ENCODE peak calls at places on chromosomes 3 and 15, in six cellular contexts. S, M, U, C, A and B are unnamed samples.

GRCh38 chr15:38190501-38190900 is 62.1 kb upstream of the SPRED1 start:
- DNase-seq in S (no peak), M (no peak), U (no peak), C (no peak), A (no peak), B (no peak)

GRCh38 chr3:65425880-65426279 is 612.8 kb downstream of the MAGI1 start:
- DNase-seq in S (peak), M (no peak), U (peak), C (no peak), A (peak), B (no peak)

GRCh38 chr3:159764211-159765024 is 224.2 kb upstream of the IL12A start:
- DNase-seq in S (peak), M (peak), U (peak), C (peak), A (peak), B (no peak)

GRCh38 chr3:144774897-144775296 is 803.3 kb downstream of the DIPK2A start:
- DNase-seq in S (no peak), M (no peak), U (no peak), C (no peak), A (no peak), B (no peak)

GRCh38 chr15:101355678-101356464 is 60.8 kb upstream of the SNRPA1 start:
- DNase-seq in S (no peak), M (no peak), U (no peak), C (peak), A (no peak), B (no peak)

GRCh38 chr3:128679338-128679737 is 28.7 kb upstream of the RPN1 start:
- DNase-seq in S (no peak), M (no peak), U (no peak), C (no peak), A (no peak), B (no peak)

GRCh38 chr3:138974467-138974866 is 27.4 kb downstream of the FOXL2NB start:
- DNase-seq in S (no peak), M (no peak), U (peak), C (no peak), A (no peak), B (no peak)

GRCh38 chr15:33341943-33342342 is 31.2 kb downstream of the RYR3 start:
- DNase-seq in S (no peak), M (no peak), U (no peak), C (no peak), A (no peak), B (no peak)

GRCh38 chr3:57052662-57053061 is 7.8 kb upstream of the SPATA12 start:
- DNase-seq in S (no peak), M (no peak), U (no peak), C (no peak), A (no peak), B (no peak)

GRCh38 chr3:61853912-61854311 is 292.5 kb downstream of the PTPRG start:
- DNase-seq in S (no peak), M (no peak), U (no peak), C (no peak), A (no peak), B (no peak)

GRCh38 chr15:78090422-78090821 is 1.9 kb upstream of the SH2D7 start:
- DNase-seq in S (no peak), M (no peak), U (no peak), C (no peak), A (no peak), B (no peak)

GRCh38 chr3:115436767-115437301 is 186.5 kb upstream of the GAP43 start:
- DNase-seq in S (peak), M (no peak), U (peak), C (no peak), A (peak), B (peak)

GRCh38 chr3:101879102-101879501 is 29.8 kb downstream of the NFKBIZ start:
- DNase-seq in S (no peak), M (no peak), U (no peak), C (no peak), A (no peak), B (no peak)

GRCh38 chr3:29747991-29748390 is 467.1 kb downstream of the RBMS3 start:
- DNase-seq in S (no peak), M (no peak), U (no peak), C (no peak), A (no peak), B (no peak)

GRCh38 chr15:53978248-53978906 is at the start of gene UNC13C:
- DNase-seq in S (no peak), M (peak), U (no peak), C (peak), A (peak), B (peak)

GRCh38 chr15:65902373-65902772 is 33.1 kb downstream of the RAB11A start:
- DNase-seq in S (peak), M (no peak), U (peak), C (peak), A (peak), B (peak)

GRCh38 chr3:56131976-56132590 is 336.2 kb downstream of the ERC2 start:
- DNase-seq in S (peak), M (no peak), U (peak), C (no peak), A (peak), B (no peak)

GRCh38 chr3:127113571-127113891 is 79.4 kb upstream of the PRR23E start:
- DNase-seq in S (no peak), M (no peak), U (no peak), C (no peak), A (no peak), B (no peak)

GRCh38 chr15:89088605-89089315 is 504 bp downstream of the ABHD2 start:
- DNase-seq in S (peak), M (no peak), U (peak), C (no peak), A (peak), B (no peak)

GRCh38 chr3:118808743-118809142 is 225.9 kb downstream of the IGSF11 start:
- DNase-seq in S (no peak), M (peak), U (no peak), C (no peak), A (no peak), B (no peak)

GRCh38 chr15:61879219-61879618 is 181.0 kb downstream of the VPS13C start:
- DNase-seq in S (no peak), M (no peak), U (no peak), C (no peak), A (no peak), B (no peak)
- H3K9ac ChIP-seq in S (no peak), M (no peak), U (no peak), C (no peak), A (no peak), B (no peak)

GRCh38 chr15:90957791-90958190 is 3.1 kb downstream of the RCCD1 start:
- DNase-seq in S (no peak), M (no peak), U (no peak), C (no peak), A (no peak), B (no peak)

GRCh38 chr15:90957105-90957790 is 2.6 kb downstream of the RCCD1 start:
- DNase-seq in S (peak), M (no peak), U (peak), C (peak), A (peak), B (peak)

GRCh38 chr15:90959894-90960293 is 5.2 kb downstream of the RCCD1 start:
- DNase-seq in S (no peak), M (no peak), U (peak), C (no peak), A (no peak), B (no peak)

GRCh38 chr15:90960316-90961091 is 5.8 kb downstream of the RCCD1 start:
- DNase-seq in S (no peak), M (no peak), U (no peak), C (no peak), A (no peak), B (no peak)

DNA sequence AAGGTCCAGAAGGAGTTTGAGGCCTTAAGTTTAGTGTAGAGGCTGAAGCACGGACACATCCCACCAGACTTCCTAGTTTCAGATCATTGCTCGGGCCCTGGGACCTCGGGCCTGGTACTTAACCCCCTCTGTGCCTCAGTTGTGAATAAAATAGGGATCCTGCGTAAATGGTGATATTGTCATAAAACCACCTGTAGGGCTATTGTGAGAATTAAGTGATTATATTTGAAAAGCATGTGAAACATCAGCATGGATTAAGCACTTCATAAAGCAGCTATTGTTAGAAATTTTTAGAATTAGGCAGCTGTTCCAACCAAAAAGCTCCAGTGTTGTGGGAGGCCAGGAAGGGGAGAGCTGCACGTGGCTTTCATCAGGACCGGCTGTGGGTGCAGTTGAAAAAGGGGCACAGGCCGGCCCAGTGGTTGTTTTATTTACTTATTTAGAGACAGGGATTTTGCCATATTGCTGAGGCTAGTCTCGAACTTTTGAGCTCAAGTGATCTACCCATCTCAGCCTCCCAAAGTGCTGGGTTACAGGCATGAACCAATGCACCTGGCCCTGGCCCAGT is 4.4 kb downstream of the RCCD1 start:
- DNase-seq in S (no peak), M (no peak), U (no peak), C (no peak), A (no peak), B (no peak)
- H3K14ac ChIP-seq in S (no peak), M (no peak), U (no peak), C (no peak), A (no peak), B (no peak)

GRCh38 chr15:45719490-45719889 is 84.7 kb downstream of the SQOR start:
- DNase-seq in S (peak), M (no peak), U (peak), C (no peak), A (no peak), B (no peak)

GRCh38 chr15:45715528-45715927 is 80.7 kb downstream of the SQOR start:
- DNase-seq in S (peak), M (no peak), U (peak), C (no peak), A (no peak), B (no peak)

GRCh38 chr15:45720183-45720582 is 85.4 kb downstream of the SQOR start:
- DNase-seq in S (no peak), M (no peak), U (no peak), C (no peak), A (no peak), B (no peak)

GRCh38 chr15:45710657-45711056 is 75.8 kb downstream of the SQOR start:
- DNase-seq in S (peak), M (no peak), U (no peak), C (no peak), A (no peak), B (no peak)

GRCh38 chr15:45714501-45715488 is 80.0 kb downstream of the SQOR start:
- DNase-seq in S (peak), M (peak), U (peak), C (peak), A (peak), B (peak)
- H3K9ac ChIP-seq in S (peak), M (no peak), U (peak), C (no peak), A (no peak), B (no peak)

DNA sequence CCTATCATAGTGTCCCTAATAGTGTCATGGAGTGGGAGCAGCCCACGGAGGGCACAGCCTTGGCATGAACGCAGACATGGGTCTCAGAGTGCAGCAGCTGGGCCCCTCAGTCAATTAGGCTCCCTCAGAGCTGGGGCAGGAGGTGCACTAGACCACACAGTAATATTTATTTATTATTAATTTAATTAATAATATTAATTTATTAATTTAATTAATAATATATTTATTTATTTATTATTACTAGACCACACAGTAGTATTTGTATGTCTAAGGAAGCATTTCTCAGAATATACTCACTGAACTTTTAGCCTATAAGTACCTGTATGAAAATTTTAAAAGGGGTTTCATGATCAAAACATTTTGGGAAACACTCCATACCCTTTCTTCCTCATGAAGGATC is 5.3 kb downstream of the CCR5AS start:
- DNase-seq in S (no peak), M (no peak), U (no peak), C (no peak), A (no peak), B (no peak)
- H3K14ac ChIP-seq in S (peak), M (no peak), U (no peak), C (no peak), A (no peak), B (no peak)